ENCODE peak calls at places on chromosomes 5 and 9, in nine cellular contexts. One of them, this sample, is unnamed.

GRCh38 chr5:139904566-139905400 is 109.2 kb downstream of the PSD2 start:
- DNase-seq in T-cell: no peak
- DNase-seq in NCI-H82: no peak
- DNase-seq in kidney epithelial cell: no peak
- DNase-seq in T-helper 2 cell: no peak
- DNase-seq in HT1080: peak; percentile 18
- DNase-seq in psoas muscle: no peak
- DNase-seq in NCI-H774: no peak
- DNase-seq in glomerular endothelial cell: no peak
- DNase-seq in this sample: no peak

GRCh38 chr9:21381752-21382339 is 3.4 kb downstream of the IFNA2 start:
- DNase-seq in T-cell: no peak
- DNase-seq in NCI-H82: no peak
- DNase-seq in kidney epithelial cell: no peak
- DNase-seq in T-helper 2 cell: no peak
- DNase-seq in HT1080: no peak
- DNase-seq in psoas muscle: no peak
- DNase-seq in NCI-H774: no peak
- DNase-seq in glomerular endothelial cell: no peak
- DNase-seq in this sample: no peak

GRCh38 chr9:133352635-133353340 is 3.5 kb downstream of the SURF1 start:
- DNase-seq in T-cell: no peak
- DNase-seq in NCI-H82: peak; percentile 48
- DNase-seq in kidney epithelial cell: no peak
- DNase-seq in T-helper 2 cell: no peak
- DNase-seq in HT1080: no peak
- DNase-seq in psoas muscle: no peak
- DNase-seq in NCI-H774: no peak
- DNase-seq in glomerular endothelial cell: no peak
- DNase-seq in this sample: no peak

GRCh38 chr5:71651554-71651953 is 64.4 kb downstream of the MCCC2 start:
- DNase-seq in T-cell: no peak
- DNase-seq in NCI-H82: no peak
- DNase-seq in kidney epithelial cell: no peak
- DNase-seq in T-helper 2 cell: no peak
- DNase-seq in HT1080: no peak
- DNase-seq in psoas muscle: no peak
- DNase-seq in NCI-H774: no peak
- DNase-seq in glomerular endothelial cell: no peak
- DNase-seq in this sample: no peak

GRCh38 chr5:32507738-32508434 is 63.3 kb upstream of the ZFR start:
- DNase-seq in T-cell: no peak
- DNase-seq in NCI-H82: no peak
- DNase-seq in kidney epithelial cell: no peak
- DNase-seq in T-helper 2 cell: no peak
- DNase-seq in HT1080: peak; percentile 91
- DNase-seq in psoas muscle: no peak
- DNase-seq in NCI-H774: no peak
- DNase-seq in glomerular endothelial cell: no peak
- DNase-seq in this sample: no peak

GRCh38 chr9:113410207-113411158 is at the start of the genes C9orf43 and POLE3:
- DNase-seq in T-cell: peak; percentile 92
- DNase-seq in NCI-H82: peak; percentile 98
- DNase-seq in kidney epithelial cell: peak; percentile 69
- DNase-seq in T-helper 2 cell: peak; percentile 88
- DNase-seq in HT1080: peak; percentile 95
- DNase-seq in psoas muscle: peak; percentile 96
- DNase-seq in NCI-H774: peak; percentile 93
- DNase-seq in glomerular endothelial cell: peak; percentile 60
- DNase-seq in this sample: peak; percentile 99

GRCh38 chr9:91177661-91178280 is 183.9 kb downstream of the AUH start:
- DNase-seq in T-cell: no peak
- DNase-seq in NCI-H82: no peak
- DNase-seq in kidney epithelial cell: no peak
- DNase-seq in T-helper 2 cell: no peak
- DNase-seq in HT1080: peak; percentile 36
- DNase-seq in psoas muscle: no peak
- DNase-seq in NCI-H774: no peak
- DNase-seq in glomerular endothelial cell: no peak
- DNase-seq in this sample: peak; percentile 85

GRCh38 chr9:121736964-121737462 is 85.6 kb downstream of the DAB2IP start:
- DNase-seq in T-cell: no peak
- DNase-seq in NCI-H82: no peak
- DNase-seq in kidney epithelial cell: no peak
- DNase-seq in T-helper 2 cell: no peak
- DNase-seq in HT1080: no peak
- DNase-seq in psoas muscle: peak; percentile 54
- DNase-seq in NCI-H774: peak; percentile 30
- DNase-seq in glomerular endothelial cell: no peak
- DNase-seq in this sample: no peak

GRCh38 chr9:68627594-68627993 is 77.4 kb upstream of the PIP5K1B start:
- DNase-seq in T-cell: no peak
- DNase-seq in NCI-H82: no peak
- DNase-seq in kidney epithelial cell: no peak
- DNase-seq in T-helper 2 cell: no peak
- DNase-seq in HT1080: no peak
- DNase-seq in psoas muscle: no peak
- DNase-seq in NCI-H774: peak; percentile 56
- DNase-seq in glomerular endothelial cell: no peak
- DNase-seq in this sample: no peak

GRCh38 chr5:135135530-135136201 is 101.6 kb upstream of the PITX1 start:
- DNase-seq in T-cell: no peak
- DNase-seq in NCI-H82: no peak
- DNase-seq in kidney epithelial cell: no peak
- DNase-seq in T-helper 2 cell: no peak
- DNase-seq in HT1080: peak; percentile 58
- DNase-seq in psoas muscle: peak; percentile 77
- DNase-seq in NCI-H774: peak; percentile 68
- DNase-seq in glomerular endothelial cell: no peak
- DNase-seq in this sample: no peak

This sample was measured in esophagus muscularis mucosa.